ENCODE peak calls at places on chromosome X, in five cellular contexts. U, M, I, V and P are unnamed samples.

GRCh38 chrX:140710710-140711109 is 1.2 kb downstream of the LINC00632 start:
- DNase-seq in M (no peak), V (no peak), U (no peak), I (no peak), P (no peak)

GRCh38 chrX:85836868-85837267 is 210.5 kb downstream of the CHM start:
- DNase-seq in M (no peak), U (peak; percentile 10), V (no peak), I (no peak), P (no peak)

GRCh38 chrX:131985526-131986049 is 37.5 kb upstream of the STK26 start:
- DNase-seq in U (no peak), I (no peak), V (no peak), M (no peak), P (no peak)

GRCh38 chrX:12949927-12950656 is 24.8 kb upstream of the TMSB4X start:
- DNase-seq in V (peak; percentile 75), M (peak; percentile 81), I (peak; percentile 8), U (no peak), P (peak; percentile 87)

GRCh38 chrX:23381099-23381498 is 46.5 kb downstream of the PTCHD1 start:
- DNase-seq in V (no peak), U (no peak), M (no peak), I (no peak), P (no peak)

GRCh38 chrX:103666202-103667107 is 20.0 kb downstream of the MORF4L2 start:
- DNase-seq in U (no peak), M (no peak), I (no peak), V (no peak), P (no peak)

GRCh38 chrX:139058831-139059495 is 347.4 kb upstream of the FGF13 start:
- DNase-seq in M (no peak), I (peak; percentile 19), U (no peak), V (no peak), P (no peak)

GRCh38 chrX:101223226-101223625 is 3.6 kb downstream of the DRP2 start:
- DNase-seq in M (no peak), V (no peak), I (no peak), U (no peak), P (no peak)

GRCh38 chrX:46653482-46653881 is 79.9 kb downstream of the CHST7 start:
- DNase-seq in V (no peak), U (no peak), I (no peak), M (no peak), P (no peak)

GRCh38 chrX:109635151-109635550 is 10.2 kb upstream of the KCNE5 start:
- DNase-seq in M (no peak), I (peak; percentile 3), V (no peak), U (no peak), P (no peak)

GRCh38 chrX:15143825-15144121 is 126.1 kb downstream of the ASB9 start:
- DNase-seq in I (no peak), M (no peak), V (no peak), U (no peak), P (no peak)

GRCh38 chrX:154490414-154491083 is at the start of gene SLC10A3:
- DNase-seq in V (peak; percentile 84), I (peak; percentile 79), M (peak; percentile 81), U (peak; percentile 73), P (peak; percentile 89)

GRCh38 chrX:115029869-115030564 is 12.6 kb upstream of the IL13RA2 start:
- DNase-seq in U (no peak), V (no peak), I (no peak), M (no peak), P (no peak)

GRCh38 chrX:27715610-27716009 is 92.2 kb upstream of the MAGEB10 start:
- DNase-seq in U (no peak), M (no peak), I (no peak), V (no peak), P (no peak)

GRCh38 chrX:9122504-9123245 is 88.7 kb upstream of the FAM9B start:
- DNase-seq in U (no peak), I (no peak), V (no peak), M (no peak), P (no peak)

GRCh38 chrX:50470103-50471031 is at the start of gene DGKK:
- DNase-seq in I (no peak), U (no peak), V (no peak), M (no peak), P (no peak)

GRCh38 chrX:153946910-153947769 is 2.7 kb upstream of the RENBP start:
- DNase-seq in I (peak; percentile 52), U (no peak), V (peak; percentile 77), M (peak; percentile 70), P (peak; percentile 64)

GRCh38 chrX:18424482-18425198 is 768 bp upstream of the CDKL5 start:
- DNase-seq in V (peak; percentile 4), U (no peak), M (peak; percentile 0), I (no peak), P (peak; percentile 7)

GRCh38 chrX:48468247-48468671 is 1.8 kb downstream of the SLC38A5 start:
- DNase-seq in I (no peak), M (peak; percentile 41), V (peak; percentile 14), U (no peak), P (no peak)

GRCh38 chrX:144916785-144917184 is 330.5 kb upstream of the SPANXN1 start:
- DNase-seq in V (no peak), U (no peak), M (no peak), I (no peak), P (no peak)

GRCh38 chrX:99415470-99415869 is 994.6 kb downstream of the PCDH19 start:
- DNase-seq in I (no peak), M (no peak), U (no peak), V (no peak), P (no peak)